ENCODE peak calls at places on chromosomes 4 and X, in four cellular contexts. Z is GM12878, E is K562, J is SK-N-SH. O is an unnamed sample.

GRCh38 chr4:71441186-71442169 is 102.7 kb downstream of the SLC4A4 start:
- DNase-seq in E (no peak), Z (no peak), J (no peak), O (no peak)

GRCh38 chr4:101200561-101200960 is 146.8 kb downstream of the PPP3CA start:
- DNase-seq in J (no peak), Z (no peak), E (no peak), O (no peak)

GRCh38 chr4:73345399-73345975 is 58.6 kb upstream of the ALB start:
- DNase-seq in Z (no peak), E (no peak), J (no peak), O (no peak)

GRCh38 chr4:40856836-40857362 is 107.1 kb downstream of the NSUN7 start:
- DNase-seq in J (peak), Z (no peak), E (peak), O (peak)

GRCh38 chr4:171812377-171813194 is 618 bp upstream of the GALNTL6 start:
- DNase-seq in J (peak), Z (no peak), E (peak), O (peak)

GRCh38 chr4:2252530-2252924 is 9.4 kb downstream of the MXD4 start:
- DNase-seq in Z (no peak), E (no peak), J (peak), O (no peak)

GRCh38 chr4:182139481-182139880 is 103.7 kb upstream of the TENM3 start:
- DNase-seq in Z (no peak), J (no peak), E (no peak), O (no peak)

GRCh38 chr4:165378763-165379631 is at the start of gene CPE:
- DNase-seq in E (no peak), Z (no peak), J (peak), O (peak)

GRCh38 chrX:96474357-96475125 is 210.1 kb upstream of the DIAPH2 start:
- DNase-seq in J (no peak), E (no peak), Z (no peak), O (no peak)

GRCh38 chr4:185004562-185005208 is 13.6 kb upstream of the HELT start:
- DNase-seq in E (no peak), Z (no peak), J (no peak), O (peak)

GRCh38 chr4:115219315-115219840 is 106.0 kb upstream of the NDST4 start:
- DNase-seq in Z (no peak), E (no peak), J (no peak), O (no peak)

GRCh38 chr4:102642571-102643298 is 118.0 kb downstream of the MANBA start:
- DNase-seq in E (no peak), Z (no peak), J (no peak), O (no peak)

GRCh38 chr4:127936974-127937373 is 28.0 kb downstream of the MFSD8 start:
- DNase-seq in E (no peak), J (no peak), Z (no peak), O (no peak)

GRCh38 chr4:20829958-20830357 is 129.7 kb downstream of the PACRGL start:
- DNase-seq in E (no peak), J (no peak), Z (no peak), O (no peak)

GRCh38 chr4:119692001-119692400 is 63.4 kb upstream of the PDE5A start:
- DNase-seq in Z (no peak), J (no peak), E (no peak), O (no peak)

GRCh38 chr4:9825049-9825448 is 43.6 kb downstream of the DRD5 start:
- DNase-seq in J (no peak), Z (no peak), E (no peak), O (no peak)

GRCh38 chr4:118969359-118969758 is 80.7 kb downstream of the SYNPO2 start:
- DNase-seq in Z (no peak), J (peak), E (no peak), O (peak)

GRCh38 chrX:72478853-72479252 is 93.8 kb downstream of the HDAC8 start:
- DNase-seq in E (no peak), Z (no peak), J (no peak), O (no peak)

GRCh38 chrX:18424482-18425198 is 768 bp upstream of the CDKL5 start:
- DNase-seq in E (no peak), Z (no peak), J (peak), O (peak)

GRCh38 chr4:37604464-37604863 is 81.7 kb downstream of the RELL1 start:
- DNase-seq in J (no peak), E (no peak), Z (no peak), O (no peak)

DNA sequence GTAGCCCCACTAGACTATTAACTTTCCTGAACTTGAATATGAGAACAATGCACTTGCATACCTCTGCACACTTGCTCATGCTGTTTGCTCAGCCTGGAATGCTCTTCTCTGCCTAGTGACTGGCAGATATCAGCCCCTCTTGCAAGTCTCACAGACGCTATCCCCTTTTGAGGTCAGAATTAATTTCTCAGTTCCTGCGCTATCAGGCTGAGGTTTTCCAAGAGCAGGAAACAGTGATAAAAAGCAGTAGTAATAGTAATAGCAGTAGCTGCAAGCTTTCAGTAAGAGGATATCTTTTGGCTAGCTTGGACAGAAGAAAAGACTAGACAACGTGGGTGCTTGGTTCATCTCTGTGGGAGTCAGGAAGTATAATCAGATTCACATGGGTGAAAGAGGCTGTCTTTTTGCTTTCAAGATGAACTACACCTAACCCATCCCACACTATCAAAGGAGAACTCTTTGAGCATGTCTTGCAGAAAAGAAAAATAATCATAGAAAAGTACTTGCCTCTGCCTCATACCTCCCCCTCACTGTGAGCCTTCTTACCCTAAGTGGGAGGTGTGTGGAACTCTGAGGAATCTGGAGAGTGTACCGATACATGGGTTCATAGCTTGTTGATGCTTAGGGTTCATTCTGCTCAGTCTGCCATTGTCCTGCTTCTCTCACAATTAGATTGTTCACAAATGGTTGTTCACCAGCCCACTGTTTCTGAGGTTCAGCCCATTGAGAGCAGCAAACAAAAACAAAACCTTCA is 11.3 kb upstream of the DRP2 start:
- DNase-seq in J (no peak), Z (peak), E (no peak), O (no peak)
- TF ChIP-seq USF1 in J (no peak), Z (no peak), E (no peak), O (no peak)

GRCh38 chrX:106177106-106177981 is 9.2 kb downstream of the PWWP3B start:
- DNase-seq in E (peak), J (no peak), Z (no peak), O (peak)

GRCh38 chrX:106177982-106178321 is 9.8 kb downstream of the PWWP3B start:
- DNase-seq in J (no peak), Z (no peak), E (no peak), O (no peak)

DNA sequence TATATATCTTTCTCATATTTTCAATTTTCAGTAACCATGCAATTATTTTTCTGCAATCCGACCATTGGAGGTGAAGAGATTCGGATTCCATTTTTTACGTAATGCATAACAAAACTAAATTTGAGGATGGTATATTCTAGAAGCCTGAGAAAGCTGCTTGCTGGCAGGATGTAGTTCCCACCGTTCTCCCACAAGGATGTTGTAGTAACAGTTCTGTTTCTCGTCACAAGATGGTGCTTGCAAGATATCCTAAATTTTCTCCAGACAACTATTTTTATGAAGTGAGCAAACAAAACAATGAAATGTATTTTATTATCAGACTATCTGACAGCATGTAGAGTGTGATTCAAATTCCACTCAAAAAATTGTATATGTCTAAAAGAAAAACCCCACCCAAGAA is 10.7 kb downstream of the PWWP3B start:
- DNase-seq in E (no peak), Z (no peak), J (no peak), O (no peak)
- TF ChIP-seq USF1 in E (no peak), Z (no peak), J (no peak), O (no peak)

GRCh38 chr4:53479731-53480525 is 102.5 kb downstream of the FIP1L1 start:
- DNase-seq in Z (no peak), J (no peak), E (no peak), O (no peak)
- TF ChIP-seq USF1 in Z (no peak), J (no peak), E (no peak), O (no peak)

DNA sequence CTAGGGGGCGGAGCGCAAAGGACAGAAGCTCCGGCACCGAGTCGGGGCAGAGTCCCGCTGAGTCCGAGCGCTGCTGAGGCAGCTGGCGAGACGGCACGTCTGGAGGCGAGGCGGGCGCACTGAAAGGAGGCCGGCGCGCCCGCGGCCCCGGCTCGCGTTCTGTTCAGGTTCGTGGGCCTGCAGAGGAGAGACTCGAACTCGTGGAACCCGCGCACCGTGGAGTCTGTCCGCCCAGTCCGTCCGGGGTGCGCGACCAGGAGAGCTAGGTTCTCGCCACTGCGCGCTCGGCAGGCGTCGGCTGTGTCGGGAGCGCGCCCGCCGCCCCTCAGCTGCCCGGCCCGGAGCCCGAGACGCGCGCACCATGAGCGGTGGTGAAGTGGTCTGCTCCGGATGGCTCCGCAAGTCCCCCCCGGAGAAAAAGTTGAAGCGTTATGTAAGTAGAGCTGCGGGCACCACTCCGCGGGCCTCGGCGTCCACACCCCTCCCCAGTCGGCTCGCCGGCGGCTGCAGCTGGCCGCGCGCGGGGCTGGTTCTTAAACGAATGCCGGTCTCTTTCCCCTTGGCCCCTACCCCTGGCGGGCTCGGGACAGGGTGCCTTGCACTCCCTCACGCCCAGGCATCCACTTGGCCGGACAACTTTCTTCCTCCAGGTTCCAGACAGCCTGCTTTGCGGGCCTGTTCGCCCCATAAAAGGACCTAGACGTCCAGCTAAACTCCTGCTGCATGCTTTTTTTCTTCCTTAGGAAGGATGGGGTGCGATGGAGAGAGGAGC is at the start of gene GAB1:
- DNase-seq in J (peak), E (peak), Z (no peak), O (peak)
- TF ChIP-seq USF1 in J (no peak), E (no peak), Z (no peak), O (no peak)

GRCh38 chr4:65467280-65467679 is 203.0 kb downstream of the EPHA5 start:
- DNase-seq in Z (no peak), J (no peak), E (no peak), O (no peak)
- TF ChIP-seq USF1 in Z (no peak), J (no peak), E (no peak), O (no peak)

GRCh38 chr4:183449193-183449888 is 4.9 kb downstream of the CDKN2AIP start:
- DNase-seq in E (no peak), Z (no peak), J (no peak), O (no peak)

GRCh38 chr4:183448436-183448835 is 4.0 kb downstream of the CDKN2AIP start:
- DNase-seq in J (no peak), Z (no peak), E (no peak), O (no peak)

GRCh38 chr4:183444953-183445543 is 612 bp downstream of the CDKN2AIP start:
- DNase-seq in J (peak), Z (no peak), E (no peak), O (peak)

GRCh38 chr4:183450108-183450507 is 5.7 kb downstream of the CDKN2AIP start:
- DNase-seq in J (no peak), E (no peak), Z (no peak), O (no peak)

GRCh38 chr4:183447646-183448045 is 3.2 kb downstream of the CDKN2AIP start:
- DNase-seq in Z (no peak), E (no peak), J (no peak), O (no peak)
- TF ChIP-seq USF1 in Z (no peak), E (no peak), J (no peak), O (no peak)

GRCh38 chrX:51852096-51852495 is 41.3 kb upstream of the MAGED1 start:
- DNase-seq in E (no peak), Z (no peak), J (no peak), O (no peak)

GRCh38 chrX:51852621-51853020 is 40.8 kb upstream of the MAGED1 start:
- DNase-seq in J (no peak), Z (no peak), E (no peak), O (no peak)

GRCh38 chrX:51855698-51856097 is 37.7 kb upstream of the MAGED1 start:
- DNase-seq in Z (no peak), E (no peak), J (no peak), O (no peak)

GRCh38 chrX:51851507-51852085 is 41.8 kb upstream of the MAGED1 start:
- DNase-seq in J (no peak), E (no peak), Z (no peak), O (no peak)

GRCh38 chrX:51853251-51853650 is 40.2 kb upstream of the MAGED1 start:
- DNase-seq in Z (no peak), E (no peak), J (no peak), O (no peak)
- TF ChIP-seq USF1 in Z (no peak), E (no peak), J (no peak), O (no peak)

DNA sequence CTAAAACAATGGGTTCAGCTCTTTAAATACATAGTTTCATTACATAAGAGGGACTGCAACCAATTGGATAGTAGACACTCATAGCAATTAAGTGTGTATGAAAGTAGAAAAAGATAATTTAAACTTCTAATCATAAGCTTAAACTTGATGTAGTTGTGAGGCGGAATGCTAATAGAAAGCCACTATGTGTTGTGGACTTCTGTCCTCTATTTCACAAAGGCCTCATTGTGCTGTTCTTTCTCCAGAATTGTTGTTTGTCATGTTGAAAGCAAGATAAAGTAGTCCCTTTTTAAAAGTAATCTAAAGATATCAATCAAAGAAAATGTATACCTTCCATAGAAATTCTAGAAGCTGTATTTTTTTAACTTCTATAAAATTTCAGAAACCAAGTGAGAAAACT is 329.4 kb downstream of the KLHL4 start:
- DNase-seq in Z (no peak), E (no peak), J (no peak), O (no peak)
- TF ChIP-seq USF1 in Z (no peak), E (no peak), J (no peak), O (no peak)

DNA sequence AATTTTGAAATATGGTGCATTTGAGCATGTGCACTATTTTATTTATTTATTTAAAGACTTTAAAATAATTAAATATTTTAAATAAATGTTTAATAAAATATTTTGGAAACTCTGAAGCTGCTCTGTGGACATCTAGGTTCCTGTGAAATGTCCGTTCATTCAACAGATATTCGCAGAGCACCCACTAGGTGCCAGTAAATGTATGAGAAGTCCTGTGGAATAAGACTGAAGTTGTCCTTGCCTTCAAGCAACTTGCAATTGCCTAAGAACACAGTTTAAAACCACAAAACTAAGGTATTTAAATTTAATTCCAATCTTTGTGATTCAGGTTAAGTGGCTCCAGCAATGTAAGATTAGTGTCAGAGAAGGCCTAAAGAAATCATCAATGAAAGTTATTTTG is 306.7 kb downstream of the GBA3 start:
- DNase-seq in J (no peak), E (no peak), Z (no peak), O (peak)
- TF ChIP-seq USF1 in J (no peak), E (no peak), Z (no peak), O (no peak)

GRCh38 chrX:136572030-136572429 is 40.0 kb downstream of the VGLL1 start:
- DNase-seq in J (no peak), E (no peak), Z (no peak), O (no peak)

GRCh38 chrX:136582624-136583023 is 50.6 kb downstream of the VGLL1 start:
- DNase-seq in Z (no peak), J (no peak), E (no peak), O (no peak)

GRCh38 chrX:136574548-136574947 is 42.5 kb downstream of the VGLL1 start:
- DNase-seq in E (no peak), Z (no peak), J (no peak), O (no peak)

GRCh38 chrX:136580316-136580715 is 48.3 kb downstream of the VGLL1 start:
- DNase-seq in Z (no peak), J (no peak), E (no peak), O (no peak)

DNA sequence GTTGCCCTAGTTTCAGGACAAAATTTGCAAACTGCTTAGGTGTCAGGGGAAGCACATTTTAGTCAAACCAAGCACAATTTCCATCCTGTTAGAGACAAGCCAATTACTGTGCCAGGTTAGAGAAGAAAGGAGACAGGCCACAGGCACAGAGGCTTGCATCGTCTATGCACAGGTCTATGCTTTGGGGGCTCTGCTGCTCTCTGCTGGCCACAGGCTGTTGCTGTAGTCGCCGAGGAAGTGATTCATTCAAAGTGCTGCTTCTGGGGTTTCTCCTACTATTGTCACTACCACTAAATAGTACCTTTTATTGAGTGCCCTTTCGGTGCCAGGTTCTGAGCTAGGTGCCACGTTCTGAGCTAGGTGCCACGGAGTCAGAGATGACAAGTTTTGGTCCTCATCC is 45.5 kb downstream of the VGLL1 start:
- DNase-seq in J (peak), Z (no peak), E (peak), O (peak)
- TF ChIP-seq USF1 in J (no peak), Z (no peak), E (no peak), O (no peak)

O was measured in WTC11.